ENCODE peak calls at places on chromosomes 2 and 18, in seven cellular contexts. Y is transverse colon, E is NT2/D1, D is PC-3, M is HAP-1, V is IMR-90, P is lung. L is an unnamed sample. For H3K4me1 and H3K9me3, the result is how much of the 10 kb centered on the place peaks cover.

GRCh38 chr2:219783551-219783950 is 156.1 kb downstream of the SLC4A3 start:
- DNase-seq in P (no peak), Y (no peak), M (no peak), V (peak), D (no peak), E (no peak), L (no peak)

GRCh38 chr2:99101697-99102096 is 39.8 kb upstream of the C2orf15 start:
- DNase-seq in E (no peak), Y (no peak), V (peak), M (no peak), P (no peak), D (no peak), L (no peak)

GRCh38 chr2:178732913-178733312 is 74.3 kb downstream of the TTN start:
- DNase-seq in M (no peak), Y (no peak), V (no peak), E (no peak), D (no peak), P (no peak), L (no peak)

GRCh38 chr2:124590001-124590400 is 564.9 kb downstream of the CNTNAP5 start:
- DNase-seq in Y (no peak), E (no peak), V (no peak), D (no peak), P (no peak), M (no peak), L (no peak)

GRCh38 chr2:39571197-39571731 is 94.5 kb upstream of the TMEM178A start:
- DNase-seq in D (peak), E (no peak), P (no peak), V (no peak), M (no peak), Y (no peak), L (no peak)

GRCh38 chr2:101657787-101658186 is 39.7 kb upstream of the MAP4K4 start:
- DNase-seq in E (no peak), D (no peak), Y (no peak), P (no peak), V (no peak), M (no peak), L (no peak)

GRCh38 chr18:32735781-32736180 is 37.0 kb downstream of the KLHL14 start:
- DNase-seq in V (peak), D (peak), E (no peak), M (no peak), P (no peak), Y (no peak), L (no peak)

GRCh38 chr2:72325592-72326422 is 178.1 kb upstream of the CYP26B1 start:
- DNase-seq in Y (peak), M (peak), V (peak), D (peak), P (no peak), E (peak), L (no peak)

GRCh38 chr2:24359129-24359528 is 1.2 kb downstream of the ITSN2 start:
- DNase-seq in E (no peak), D (peak), V (no peak), M (no peak), P (no peak), Y (no peak), L (no peak)

GRCh38 chr2:238488347-238488826 is 61.7 kb downstream of the ASB1 start:
- DNase-seq in P (peak), V (no peak), E (no peak), D (no peak), M (no peak), Y (no peak), L (no peak)

GRCh38 chr2:157751462-157752058 is 122.9 kb upstream of the ACVR1C start:
- DNase-seq in M (no peak), E (peak), D (peak), Y (no peak), V (peak), P (no peak), L (no peak)

GRCh38 chr2:53021285-53021684 is 746.3 kb upstream of the CHAC2 start:
- DNase-seq in M (no peak), P (no peak), V (peak), D (peak), E (no peak), Y (no peak), L (no peak)

GRCh38 chr2:109437325-109438090 is 176.3 kb downstream of the SEPTIN10 start:
- DNase-seq in D (no peak), P (no peak), M (no peak), Y (peak), V (no peak), E (no peak), L (no peak)
- H3K4me1 ChIP-seq in D (under half), P (under half), M (under half), Y (under half), V (under half), E (under half), L (under half)

GRCh38 chr2:176115883-176116813 is at the start of gene HOXD10:
- DNase-seq in D (no peak), Y (peak), M (no peak), P (no peak), V (no peak), E (no peak), L (no peak)

GRCh38 chr2:176117162-176117822 is 714 bp downstream of the HOXD10 start:
- DNase-seq in M (no peak), D (no peak), P (no peak), E (no peak), Y (no peak), V (no peak), L (no peak)

GRCh38 chr2:176112375-176113302 is 3.9 kb upstream of the HOXD10 start:
- DNase-seq in E (no peak), V (no peak), Y (no peak), M (no peak), D (no peak), P (no peak), L (no peak)

GRCh38 chr2:176114120-176114929 is 2.3 kb upstream of the HOXD10 start:
- DNase-seq in D (peak), M (no peak), V (no peak), Y (no peak), P (no peak), E (no peak), L (no peak)

GRCh38 chr2:176114930-176115625 is 1.5 kb upstream of the HOXD10 start:
- DNase-seq in Y (no peak), P (no peak), V (no peak), E (no peak), M (no peak), D (no peak), L (no peak)
- H3K9me3 ChIP-seq in Y (under half), P (under half), V (under half), E (under half), M (under half), D (under half), L (under half)

GRCh38 chr2:64667535-64667934 is 13.8 kb upstream of the SERTAD2 start:
- DNase-seq in P (no peak), E (no peak), D (no peak), M (no peak), Y (no peak), V (no peak), L (no peak)

GRCh38 chr2:64666810-64667438 is 13.2 kb upstream of the SERTAD2 start:
- DNase-seq in V (no peak), E (no peak), M (no peak), P (no peak), Y (no peak), D (no peak), L (no peak)

GRCh38 chr2:64668542-64668941 is 14.8 kb upstream of the SERTAD2 start:
- DNase-seq in V (no peak), E (no peak), D (no peak), P (no peak), Y (no peak), M (no peak), L (no peak)

GRCh38 chr2:64670047-64670446 is 16.3 kb upstream of the SERTAD2 start:
- DNase-seq in M (no peak), E (no peak), P (no peak), Y (no peak), V (no peak), D (no peak), L (no peak)

GRCh38 chr2:64669288-64669687 is 15.6 kb upstream of the SERTAD2 start:
- DNase-seq in P (no peak), M (no peak), E (no peak), D (no peak), Y (no peak), V (no peak), L (no peak)
- H3K4me1 ChIP-seq in P (under half), M (under half), E (under half), D (under half), Y (under half), V (under half), L (under half)

GRCh38 chr18:31427010-31427409 is 20.5 kb upstream of the DSG3 start:
- DNase-seq in Y (no peak), E (no peak), D (no peak), P (no peak), V (no peak), M (no peak), L (no peak)

GRCh38 chr18:31430072-31430471 is 17.5 kb upstream of the DSG3 start:
- DNase-seq in Y (no peak), P (no peak), D (no peak), M (no peak), E (no peak), V (no peak), L (no peak)

GRCh38 chr18:31426021-31426420 is 21.5 kb upstream of the DSG3 start:
- DNase-seq in V (no peak), Y (no peak), M (no peak), P (no peak), E (no peak), D (no peak), L (no peak)

GRCh38 chr18:31429623-31430022 is 17.9 kb upstream of the DSG3 start:
- DNase-seq in D (peak), M (no peak), E (no peak), V (no peak), Y (peak), P (no peak), L (no peak)

DNA sequence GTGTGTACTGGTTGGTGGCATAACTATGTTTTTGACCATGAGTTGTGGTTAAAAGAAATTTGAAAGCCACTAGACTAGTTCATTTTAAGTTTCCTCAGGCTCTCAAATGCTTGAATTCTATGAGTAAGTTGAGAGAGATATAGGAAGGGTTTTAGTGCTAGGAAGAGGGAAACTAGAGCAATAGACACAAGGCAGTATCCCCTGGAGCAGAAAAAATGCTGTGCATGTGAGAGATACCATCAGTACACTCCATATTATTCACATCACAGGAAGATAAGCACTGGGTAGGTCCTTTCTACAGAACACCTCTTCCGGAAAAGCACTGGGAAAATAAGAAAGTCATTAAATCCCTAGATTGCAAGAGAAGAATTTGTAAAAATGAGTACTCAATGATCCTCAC is 19.3 kb upstream of the DSG3 start:
- DNase-seq in Y (no peak), P (no peak), M (no peak), V (no peak), E (no peak), D (no peak), L (no peak)
- H3K9me3 ChIP-seq in Y (under half), P (under half), M (under half), V (under half), E (under half), D (under half), L (under half)

GRCh38 chr2:38180754-38181153 is 104.8 kb upstream of the CYP1B1 start:
- DNase-seq in V (no peak), Y (no peak), P (no peak), M (no peak), E (no peak), D (no peak), L (no peak)
- H3K4me1 ChIP-seq in V (under half), Y (under half), P (under half), M (under half), E (under half), D (under half), L (under half)

DNA sequence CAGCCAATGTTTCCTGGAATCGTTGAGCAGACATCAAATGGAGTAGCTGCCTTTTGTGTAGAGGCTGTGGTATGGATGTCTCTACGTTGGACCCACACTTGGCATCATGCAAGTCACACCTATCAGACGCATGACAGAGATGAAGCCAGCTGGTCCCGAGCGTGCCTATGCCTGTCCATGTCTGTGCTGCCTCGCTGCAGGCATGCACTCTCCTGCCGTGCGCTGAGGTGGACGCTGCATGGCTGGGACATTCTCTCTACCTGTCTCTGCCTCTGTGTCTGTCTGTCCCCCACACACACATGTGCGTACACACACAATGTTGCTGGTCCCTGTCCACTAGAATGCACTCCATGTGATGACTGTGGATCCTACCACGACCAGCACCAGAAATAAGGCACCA is 514.2 kb upstream of the MYT1L start:
- DNase-seq in E (no peak), V (no peak), D (no peak), M (no peak), P (no peak), Y (no peak), L (no peak)
- H3K9me3 ChIP-seq in E (under half), V (half or more), D (under half), M (under half), P (under half), Y (under half), L (under half)

GRCh38 chr2:67158718-67159117 is 238.4 kb upstream of the ETAA1 start:
- DNase-seq in D (no peak), M (no peak), P (no peak), Y (no peak), E (no peak), V (no peak), L (no peak)
- H3K4me1 ChIP-seq in D (under half), M (under half), P (under half), Y (under half), E (under half), V (under half), L (under half)